ENCODE peak calls at places on chromosomes 3 and 15, in ten cellular contexts. One of them, this sample, is unnamed.

GRCh38 chr3:127419641-127420354 is 132.0 kb upstream of the PRR20G start:
- DNase-seq in cardiac fibroblast: no peak
- DNase-seq in psoas muscle: no peak
- DNase-seq in astrocyte of the spinal cord: no peak
- DNase-seq in breast epithelium: no peak
- DNase-seq in A549: no peak
- DNase-seq in GM23338: no peak
- DNase-seq in neural progenitor cell: no peak
- DNase-seq in pancreas: no peak
- DNase-seq in left lung: no peak
- DNase-seq in this sample: no peak

GRCh38 chr15:63869371-63870042 is 35.8 kb upstream of the HERC1 start:
- DNase-seq in cardiac fibroblast: no peak
- DNase-seq in psoas muscle: no peak
- DNase-seq in astrocyte of the spinal cord: no peak
- DNase-seq in breast epithelium: no peak
- DNase-seq in A549: no peak
- DNase-seq in GM23338: no peak
- DNase-seq in neural progenitor cell: no peak
- DNase-seq in pancreas: no peak
- DNase-seq in left lung: no peak
- DNase-seq in this sample: no peak

GRCh38 chr3:167287308-167287707 is 92.8 kb downstream of the ZBBX start:
- DNase-seq in cardiac fibroblast: no peak
- DNase-seq in psoas muscle: no peak
- DNase-seq in astrocyte of the spinal cord: no peak
- DNase-seq in breast epithelium: no peak
- DNase-seq in A549: no peak
- DNase-seq in GM23338: no peak
- DNase-seq in neural progenitor cell: no peak
- DNase-seq in pancreas: no peak
- DNase-seq in left lung: no peak
- DNase-seq in this sample: no peak

GRCh38 chr3:535566-536416 is 339.2 kb downstream of the CHL1 start:
- DNase-seq in cardiac fibroblast: peak; percentile 6
- DNase-seq in psoas muscle: peak; percentile 73
- DNase-seq in astrocyte of the spinal cord: peak; percentile 14
- DNase-seq in breast epithelium: no peak
- DNase-seq in A549: peak; percentile 3
- DNase-seq in GM23338: peak; percentile 72
- DNase-seq in neural progenitor cell: peak; percentile 51
- DNase-seq in pancreas: peak; percentile 80
- DNase-seq in left lung: peak; percentile 34
- DNase-seq in this sample: peak; percentile 10

GRCh38 chr3:16908878-16909277 is 24.1 kb downstream of the PLCL2 start:
- DNase-seq in cardiac fibroblast: no peak
- DNase-seq in psoas muscle: no peak
- DNase-seq in astrocyte of the spinal cord: no peak
- DNase-seq in breast epithelium: no peak
- DNase-seq in A549: no peak
- DNase-seq in GM23338: no peak
- DNase-seq in neural progenitor cell: no peak
- DNase-seq in pancreas: no peak
- DNase-seq in left lung: no peak
- DNase-seq in this sample: no peak

GRCh38 chr3:76490064-76490463 is 549.8 kb upstream of the ROBO2 start:
- DNase-seq in cardiac fibroblast: no peak
- DNase-seq in psoas muscle: no peak
- DNase-seq in astrocyte of the spinal cord: no peak
- DNase-seq in breast epithelium: no peak
- DNase-seq in A549: no peak
- DNase-seq in GM23338: no peak
- DNase-seq in neural progenitor cell: no peak
- DNase-seq in pancreas: no peak
- DNase-seq in left lung: no peak
- DNase-seq in this sample: no peak

GRCh38 chr3:24410861-24411260 is 83.8 kb downstream of the THRB start:
- DNase-seq in cardiac fibroblast: no peak
- DNase-seq in psoas muscle: no peak
- DNase-seq in astrocyte of the spinal cord: no peak
- DNase-seq in breast epithelium: no peak
- DNase-seq in A549: no peak
- DNase-seq in GM23338: peak; percentile 37
- DNase-seq in neural progenitor cell: peak; percentile 33
- DNase-seq in pancreas: no peak
- DNase-seq in left lung: no peak
- DNase-seq in this sample: no peak

GRCh38 chr3:38374221-38374620 is 27.6 kb downstream of the XYLB start:
- DNase-seq in cardiac fibroblast: no peak
- DNase-seq in psoas muscle: no peak
- DNase-seq in astrocyte of the spinal cord: no peak
- DNase-seq in breast epithelium: no peak
- DNase-seq in A549: no peak
- DNase-seq in GM23338: no peak
- DNase-seq in neural progenitor cell: no peak
- DNase-seq in pancreas: no peak
- DNase-seq in left lung: no peak
- DNase-seq in this sample: no peak

GRCh38 chr3:123039178-123039577 is 11.6 kb upstream of the SEMA5B start:
- DNase-seq in cardiac fibroblast: no peak
- DNase-seq in psoas muscle: no peak
- DNase-seq in astrocyte of the spinal cord: no peak
- DNase-seq in breast epithelium: no peak
- DNase-seq in A549: no peak
- DNase-seq in GM23338: no peak
- DNase-seq in neural progenitor cell: no peak
- DNase-seq in pancreas: no peak
- DNase-seq in left lung: no peak
- DNase-seq in this sample: no peak

GRCh38 chr3:13533823-13534435 is 15.0 kb upstream of the FBLN2 start:
- DNase-seq in cardiac fibroblast: no peak
- DNase-seq in psoas muscle: peak; percentile 50
- DNase-seq in astrocyte of the spinal cord: no peak
- DNase-seq in breast epithelium: peak; percentile 63
- DNase-seq in A549: no peak
- DNase-seq in GM23338: no peak
- DNase-seq in neural progenitor cell: no peak
- DNase-seq in pancreas: no peak
- DNase-seq in left lung: no peak
- DNase-seq in this sample: no peak

GRCh38 chr3:8622873-8623725 is 21.5 kb downstream of the SSUH2 start:
- DNase-seq in cardiac fibroblast: peak; percentile 79
- DNase-seq in psoas muscle: peak; percentile 86
- DNase-seq in astrocyte of the spinal cord: peak; percentile 70
- DNase-seq in breast epithelium: peak; percentile 35
- DNase-seq in A549: peak; percentile 66
- DNase-seq in GM23338: peak; percentile 90
- DNase-seq in neural progenitor cell: peak; percentile 89
- DNase-seq in pancreas: peak; percentile 84
- DNase-seq in left lung: peak; percentile 68
- DNase-seq in this sample: peak; percentile 72
- H3K4me3 ChIP-seq in cardiac fibroblast: no peak overlapping the region
- H3K4me3 ChIP-seq in psoas muscle: no peak overlapping the region
- H3K4me3 ChIP-seq in astrocyte of the spinal cord: no peak overlapping the region
- H3K4me3 ChIP-seq in breast epithelium: no peak overlapping the region
- H3K4me3 ChIP-seq in A549: no peak overlapping the region
- H3K4me3 ChIP-seq in GM23338: no peak overlapping the region
- H3K4me3 ChIP-seq in neural progenitor cell: no peak overlapping the region
- H3K4me3 ChIP-seq in pancreas: no peak overlapping the region
- H3K4me3 ChIP-seq in left lung: no peak overlapping the region
- H3K4me3 ChIP-seq in this sample: no peak overlapping the region

GRCh38 chr3:106814231-106814630 is 563.0 kb upstream of the CCDC54 start:
- DNase-seq in cardiac fibroblast: peak; percentile 67
- DNase-seq in psoas muscle: peak; percentile 63
- DNase-seq in astrocyte of the spinal cord: no peak
- DNase-seq in breast epithelium: no peak
- DNase-seq in A549: no peak
- DNase-seq in GM23338: no peak
- DNase-seq in neural progenitor cell: no peak
- DNase-seq in pancreas: no peak
- DNase-seq in left lung: no peak
- DNase-seq in this sample: peak; percentile 27
- TF ChIP-seq CTCF in cardiac fibroblast: no peak
- TF ChIP-seq CTCF in psoas muscle: no peak
- TF ChIP-seq CTCF in astrocyte of the spinal cord: no peak
- TF ChIP-seq CTCF in breast epithelium: no peak
- TF ChIP-seq CTCF in A549: no peak
- TF ChIP-seq CTCF in GM23338: no peak
- TF ChIP-seq CTCF in neural progenitor cell: no peak
- TF ChIP-seq CTCF in pancreas: no peak
- TF ChIP-seq CTCF in left lung: no peak
- TF ChIP-seq CTCF in this sample: no peak

GRCh38 chr3:130956721-130957120 is 62.8 kb downstream of the ATP2C1 start:
- DNase-seq in cardiac fibroblast: no peak
- DNase-seq in psoas muscle: no peak
- DNase-seq in astrocyte of the spinal cord: no peak
- DNase-seq in breast epithelium: no peak
- DNase-seq in A549: no peak
- DNase-seq in GM23338: no peak
- DNase-seq in neural progenitor cell: no peak
- DNase-seq in pancreas: no peak
- DNase-seq in left lung: no peak
- DNase-seq in this sample: no peak

GRCh38 chr3:130960139-130960779 is 66.4 kb downstream of the ASTE1 start:
- DNase-seq in cardiac fibroblast: no peak
- DNase-seq in psoas muscle: no peak
- DNase-seq in astrocyte of the spinal cord: no peak
- DNase-seq in breast epithelium: no peak
- DNase-seq in A549: no peak
- DNase-seq in GM23338: no peak
- DNase-seq in neural progenitor cell: no peak
- DNase-seq in pancreas: no peak
- DNase-seq in left lung: no peak
- DNase-seq in this sample: no peak

GRCh38 chr3:130955481-130955880 is 61.6 kb downstream of the ATP2C1 start:
- DNase-seq in cardiac fibroblast: no peak
- DNase-seq in psoas muscle: no peak
- DNase-seq in astrocyte of the spinal cord: no peak
- DNase-seq in breast epithelium: no peak
- DNase-seq in A549: no peak
- DNase-seq in GM23338: no peak
- DNase-seq in neural progenitor cell: no peak
- DNase-seq in pancreas: no peak
- DNase-seq in left lung: no peak
- DNase-seq in this sample: no peak

GRCh38 chr3:130961458-130961857 is 65.2 kb downstream of the ASTE1 start:
- DNase-seq in cardiac fibroblast: no peak
- DNase-seq in psoas muscle: no peak
- DNase-seq in astrocyte of the spinal cord: no peak
- DNase-seq in breast epithelium: no peak
- DNase-seq in A549: no peak
- DNase-seq in GM23338: no peak
- DNase-seq in neural progenitor cell: no peak
- DNase-seq in pancreas: no peak
- DNase-seq in left lung: no peak
- DNase-seq in this sample: no peak

GRCh38 chr3:130956281-130956680 is 62.4 kb downstream of the ATP2C1 start:
- DNase-seq in cardiac fibroblast: no peak
- DNase-seq in psoas muscle: no peak
- DNase-seq in astrocyte of the spinal cord: no peak
- DNase-seq in breast epithelium: no peak
- DNase-seq in A549: no peak
- DNase-seq in GM23338: no peak
- DNase-seq in neural progenitor cell: no peak
- DNase-seq in pancreas: no peak
- DNase-seq in left lung: no peak
- DNase-seq in this sample: no peak
- H3K4me3 ChIP-seq in cardiac fibroblast: no peak overlapping the region
- H3K4me3 ChIP-seq in psoas muscle: no peak overlapping the region
- H3K4me3 ChIP-seq in astrocyte of the spinal cord: no peak overlapping the region
- H3K4me3 ChIP-seq in breast epithelium: no peak overlapping the region
- H3K4me3 ChIP-seq in A549: no peak overlapping the region
- H3K4me3 ChIP-seq in GM23338: no peak overlapping the region
- H3K4me3 ChIP-seq in neural progenitor cell: no peak overlapping the region
- H3K4me3 ChIP-seq in pancreas: no peak overlapping the region
- H3K4me3 ChIP-seq in left lung: no peak overlapping the region
- H3K4me3 ChIP-seq in this sample: no peak overlapping the region

GRCh38 chr3:11665331-11665730 is 21.6 kb upstream of the VGLL4 start:
- DNase-seq in cardiac fibroblast: no peak
- DNase-seq in psoas muscle: no peak
- DNase-seq in astrocyte of the spinal cord: no peak
- DNase-seq in breast epithelium: no peak
- DNase-seq in A549: no peak
- DNase-seq in GM23338: no peak
- DNase-seq in neural progenitor cell: no peak
- DNase-seq in pancreas: no peak
- DNase-seq in left lung: no peak
- DNase-seq in this sample: no peak

GRCh38 chr3:11661052-11661656 is 17.4 kb upstream of the VGLL4 start:
- DNase-seq in cardiac fibroblast: no peak
- DNase-seq in psoas muscle: no peak
- DNase-seq in astrocyte of the spinal cord: no peak
- DNase-seq in breast epithelium: no peak
- DNase-seq in A549: peak; percentile 60
- DNase-seq in GM23338: no peak
- DNase-seq in neural progenitor cell: no peak
- DNase-seq in pancreas: no peak
- DNase-seq in left lung: no peak
- DNase-seq in this sample: peak; percentile 35

GRCh38 chr3:11660242-11660641 is 16.5 kb upstream of the VGLL4 start:
- DNase-seq in cardiac fibroblast: no peak
- DNase-seq in psoas muscle: no peak
- DNase-seq in astrocyte of the spinal cord: no peak
- DNase-seq in breast epithelium: no peak
- DNase-seq in A549: no peak
- DNase-seq in GM23338: no peak
- DNase-seq in neural progenitor cell: no peak
- DNase-seq in pancreas: no peak
- DNase-seq in left lung: no peak
- DNase-seq in this sample: no peak

GRCh38 chr3:11661827-11662226 is 18.1 kb upstream of the VGLL4 start:
- DNase-seq in cardiac fibroblast: peak; percentile 76
- DNase-seq in psoas muscle: no peak
- DNase-seq in astrocyte of the spinal cord: peak; percentile 69
- DNase-seq in breast epithelium: no peak
- DNase-seq in A549: peak; percentile 33
- DNase-seq in GM23338: no peak
- DNase-seq in neural progenitor cell: no peak
- DNase-seq in pancreas: no peak
- DNase-seq in left lung: no peak
- DNase-seq in this sample: peak; percentile 81

DNA sequence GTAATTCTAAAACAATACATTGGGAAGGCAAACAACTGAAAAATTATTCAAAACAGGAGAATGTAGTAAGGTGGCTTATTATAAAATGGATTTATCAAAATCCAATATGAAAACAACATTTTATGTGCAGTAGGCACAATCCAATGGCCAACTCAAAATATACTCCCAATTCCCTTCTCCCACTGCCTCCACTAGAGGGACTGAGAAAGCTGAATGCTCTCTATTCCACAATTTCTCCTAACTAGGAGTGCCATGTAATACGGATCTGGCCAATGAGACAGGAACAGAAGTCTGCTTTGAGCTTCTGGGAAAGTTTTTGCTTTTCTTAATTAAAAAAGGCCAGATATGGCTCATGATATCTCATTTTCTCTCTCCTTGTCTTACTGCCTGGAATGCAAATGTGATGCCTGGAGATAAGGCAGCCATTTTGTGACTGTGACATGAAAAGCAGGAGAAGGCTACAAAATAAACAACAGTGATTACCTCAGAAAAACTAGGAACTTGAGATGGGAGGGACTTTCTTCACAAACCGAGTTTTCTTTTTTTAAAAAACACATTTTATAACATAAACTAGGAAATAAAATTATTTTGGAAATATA is 18.8 kb upstream of the VGLL4 start:
- DNase-seq in cardiac fibroblast: peak; percentile 41
- DNase-seq in psoas muscle: no peak
- DNase-seq in astrocyte of the spinal cord: peak; percentile 7
- DNase-seq in breast epithelium: no peak
- DNase-seq in A549: peak; percentile 28
- DNase-seq in GM23338: peak; percentile 62
- DNase-seq in neural progenitor cell: no peak
- DNase-seq in pancreas: no peak
- DNase-seq in left lung: no peak
- DNase-seq in this sample: peak; percentile 38
- TF ChIP-seq CTCF in cardiac fibroblast: peak; percentile 58
- TF ChIP-seq CTCF in psoas muscle: no peak
- TF ChIP-seq CTCF in astrocyte of the spinal cord: peak; percentile 50
- TF ChIP-seq CTCF in breast epithelium: peak; percentile 12
- TF ChIP-seq CTCF in A549: peak; percentile 34
- TF ChIP-seq CTCF in GM23338: peak; percentile 69
- TF ChIP-seq CTCF in neural progenitor cell: peak; percentile 35
- TF ChIP-seq CTCF in pancreas: peak; percentile 9
- TF ChIP-seq CTCF in left lung: peak; percentile 14
- TF ChIP-seq CTCF in this sample: peak; percentile 53